ENCODE peak calls at places on chromosomes 4 and X, in five cellular contexts. Z is A549, R is HepG2, X is K562, A is GM12878. L is an unnamed sample.

GRCh38 chr4:27176400-27176799 is 315.8 kb downstream of the STIM2 start:
- DNase-seq in Z (peak; percentile 14), R (peak; percentile 14), X (no peak), A (no peak), L (no peak)

GRCh38 chr4:48467891-48468290 is 15.3 kb upstream of the SLC10A4 start:
- DNase-seq in A (no peak), X (no peak), Z (no peak), R (no peak), L (no peak)

GRCh38 chr4:67366341-67366861 is 178.9 kb downstream of the CENPC start:
- DNase-seq in R (no peak), X (no peak), Z (no peak), A (no peak), L (no peak)

GRCh38 chr4:141899541-141899940 is 263.2 kb downstream of the IL15 start:
- DNase-seq in X (no peak), Z (no peak), R (no peak), A (no peak), L (no peak)

GRCh38 chrX:50838820-50839600 is 25.0 kb upstream of the SHROOM4 start:
- DNase-seq in A (no peak), Z (no peak), R (no peak), X (no peak), L (peak; percentile 75)

GRCh38 chrX:120755066-120755846 is 120.4 kb downstream of the CT47B1 start:
- DNase-seq in A (no peak), Z (no peak), R (peak; percentile 82), X (no peak), L (no peak)

GRCh38 chr4:128286474-128287158 is 997 bp downstream of the PGRMC2 start:
- DNase-seq in A (no peak), R (peak; percentile 44), X (peak; percentile 33), Z (peak; percentile 53), L (peak; percentile 71)

GRCh38 chrX:137297167-137297566 is 263.4 kb upstream of the GPR101 start:
- DNase-seq in R (no peak), A (no peak), Z (no peak), X (no peak), L (no peak)

GRCh38 chrX:21972721-21973120 is 32.2 kb downstream of the SMS start:
- DNase-seq in X (no peak), R (no peak), A (no peak), Z (peak; percentile 35), L (peak; percentile 32)

GRCh38 chrX:21975827-21976226 is 35.3 kb downstream of the SMS start:
- DNase-seq in A (no peak), R (no peak), X (no peak), Z (peak; percentile 43), L (peak; percentile 61)

GRCh38 chrX:21973321-21974010 is 33.0 kb downstream of the SMS start:
- DNase-seq in R (no peak), A (no peak), X (no peak), Z (no peak), L (no peak)

GRCh38 chrX:21975242-21975641 is 34.7 kb downstream of the SMS start:
- DNase-seq in Z (no peak), X (no peak), R (no peak), A (no peak), L (no peak)

DNA sequence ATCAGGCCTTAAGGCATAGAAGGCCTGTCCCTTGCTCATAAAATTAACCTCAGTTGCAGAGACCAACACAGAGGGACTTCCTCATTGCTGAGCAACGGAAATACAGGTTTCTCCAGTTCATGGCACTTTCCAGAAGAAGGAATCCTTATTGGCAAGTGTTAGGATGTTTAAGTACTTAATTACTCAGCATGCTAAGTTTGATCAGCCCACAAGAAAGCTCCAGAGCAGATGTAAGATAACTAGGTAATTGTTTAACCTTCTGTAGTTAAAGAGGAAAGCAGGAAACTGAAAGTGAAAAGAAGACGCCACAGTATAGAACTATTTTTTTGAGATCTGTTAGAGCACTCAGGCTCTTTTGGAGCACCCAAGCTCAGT is 33.5 kb downstream of the SMS start:
- DNase-seq in Z (no peak), X (no peak), R (no peak), A (peak; percentile 17), L (no peak)
- TF ChIP-seq MYC in Z (no peak), X (no peak), R (no peak), A (no peak), L (no peak)

GRCh38 chrX:132676102-132676501 is 187.3 kb upstream of the MBNL3 start:
- DNase-seq in X (no peak), Z (no peak), A (no peak), R (no peak), L (no peak)

GRCh38 chrX:132677233-132677716 is 188.4 kb upstream of the MBNL3 start:
- DNase-seq in A (no peak), Z (no peak), X (no peak), R (no peak), L (no peak)

GRCh38 chrX:132671229-132671641 is 182.4 kb upstream of the MBNL3 start:
- DNase-seq in Z (no peak), X (no peak), A (no peak), R (no peak), L (no peak)

GRCh38 chrX:132676561-132677186 is 187.8 kb upstream of the MBNL3 start:
- DNase-seq in Z (no peak), X (no peak), A (no peak), R (no peak), L (no peak)
- H3K27ac ChIP-seq in Z (no peak overlapping the region), X (no peak overlapping the region), A (no peak overlapping the region), R (no peak overlapping the region), L (no peak overlapping the region)

DNA sequence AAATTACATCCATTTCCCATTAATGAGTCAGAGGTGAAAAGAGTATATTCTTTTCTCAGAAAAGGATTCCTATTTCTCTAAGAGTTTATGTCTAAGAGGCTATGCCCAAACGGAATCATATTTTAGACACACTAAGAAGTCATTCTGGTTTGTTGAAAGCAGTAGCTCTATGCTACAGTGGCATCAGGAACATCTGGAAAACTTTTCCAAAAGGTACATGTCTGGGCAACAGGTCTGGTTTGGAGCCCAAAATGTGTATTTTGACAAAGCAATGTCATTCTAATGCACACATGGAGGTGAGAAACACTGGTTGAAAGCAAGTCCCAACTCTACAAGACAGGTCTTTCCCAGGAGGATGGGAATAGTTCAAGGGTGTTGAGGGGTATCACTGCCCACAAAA is 56.1 kb downstream of the APBB2 start:
- DNase-seq in A (no peak), Z (no peak), R (no peak), X (no peak), L (peak; percentile 20)
- H3K4me1 ChIP-seq in A (no peaks in the 10 kb centered on the region), Z (peaks cover 42% of the 10 kb centered on the region), R (peaks cover 95% of the 10 kb centered on the region), X (no peaks in the 10 kb centered on the region), L (peaks cover 84% of the 10 kb centered on the region)

DNA sequence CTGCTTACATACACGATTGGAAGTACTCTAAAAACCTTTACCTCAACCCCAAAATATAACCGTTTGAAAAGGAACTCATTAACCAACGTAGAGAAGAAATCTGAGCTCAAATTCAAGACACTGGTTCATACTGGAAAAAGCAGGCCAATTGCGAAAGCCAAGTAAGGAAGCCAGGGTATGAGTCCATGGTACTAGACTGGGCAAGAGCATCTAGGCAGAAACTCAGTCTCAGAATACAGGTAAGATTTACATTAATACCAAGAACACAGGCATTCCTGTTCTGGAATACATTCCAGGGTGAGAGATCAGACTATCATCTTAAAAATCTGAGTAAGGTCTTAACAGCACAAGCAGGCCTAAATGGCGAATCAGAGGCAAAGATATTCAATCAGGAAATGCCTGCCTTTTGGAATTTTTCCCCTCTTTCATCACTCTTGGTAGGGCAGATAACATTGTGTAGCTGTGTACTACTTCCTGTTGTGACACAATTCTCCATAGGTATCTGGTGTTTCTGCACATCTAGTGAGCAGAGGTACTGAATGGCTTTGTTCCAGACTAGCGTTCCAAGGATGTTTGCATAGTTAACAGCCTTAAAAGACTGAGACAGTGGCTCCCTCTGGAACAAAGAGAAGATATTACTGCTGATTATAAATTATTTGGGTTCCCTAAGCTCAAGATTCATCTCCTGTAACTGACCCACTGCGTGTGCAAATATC is 311.3 kb downstream of the PCDH19 start:
- DNase-seq in R (no peak), A (no peak), X (no peak), Z (no peak), L (peak; percentile 31)
- TF ChIP-seq MYC in R (no peak), A (no peak), X (no peak), Z (no peak), L (no peak)

GRCh38 chr4:172726001-172726423 is 442.6 kb upstream of the GALNT7 start:
- DNase-seq in A (no peak), Z (peak; percentile 93), X (no peak), R (peak; percentile 72), L (no peak)

GRCh38 chr4:172725581-172725980 is 443.0 kb upstream of the GALNT7 start:
- DNase-seq in Z (peak; percentile 74), A (no peak), X (no peak), R (peak; percentile 1), L (no peak)

GRCh38 chr4:172727631-172728030 is 441.0 kb upstream of the GALNT7 start:
- DNase-seq in A (no peak), R (no peak), Z (no peak), X (no peak), L (no peak)
- H3K27ac ChIP-seq in A (no peak overlapping the region), R (no peak overlapping the region), Z (peak overlapping the region; percentile 87), X (no peak overlapping the region), L (no peak overlapping the region)

GRCh38 chr4:8271821-8272220 is 2.3 kb downstream of the HTRA3 start:
- DNase-seq in R (no peak), Z (no peak), A (no peak), X (no peak), L (no peak)

GRCh38 chr4:8274066-8274652 is 4.6 kb downstream of the HTRA3 start:
- DNase-seq in R (no peak), X (no peak), A (no peak), Z (no peak), L (no peak)

GRCh38 chr4:8273450-8273849 is 3.9 kb downstream of the HTRA3 start:
- DNase-seq in Z (no peak), X (no peak), A (no peak), R (no peak), L (no peak)

GRCh38 chr4:8270912-8271815 is 1.6 kb downstream of the HTRA3 start:
- DNase-seq in X (no peak), Z (no peak), A (no peak), R (no peak), L (no peak)

DNA sequence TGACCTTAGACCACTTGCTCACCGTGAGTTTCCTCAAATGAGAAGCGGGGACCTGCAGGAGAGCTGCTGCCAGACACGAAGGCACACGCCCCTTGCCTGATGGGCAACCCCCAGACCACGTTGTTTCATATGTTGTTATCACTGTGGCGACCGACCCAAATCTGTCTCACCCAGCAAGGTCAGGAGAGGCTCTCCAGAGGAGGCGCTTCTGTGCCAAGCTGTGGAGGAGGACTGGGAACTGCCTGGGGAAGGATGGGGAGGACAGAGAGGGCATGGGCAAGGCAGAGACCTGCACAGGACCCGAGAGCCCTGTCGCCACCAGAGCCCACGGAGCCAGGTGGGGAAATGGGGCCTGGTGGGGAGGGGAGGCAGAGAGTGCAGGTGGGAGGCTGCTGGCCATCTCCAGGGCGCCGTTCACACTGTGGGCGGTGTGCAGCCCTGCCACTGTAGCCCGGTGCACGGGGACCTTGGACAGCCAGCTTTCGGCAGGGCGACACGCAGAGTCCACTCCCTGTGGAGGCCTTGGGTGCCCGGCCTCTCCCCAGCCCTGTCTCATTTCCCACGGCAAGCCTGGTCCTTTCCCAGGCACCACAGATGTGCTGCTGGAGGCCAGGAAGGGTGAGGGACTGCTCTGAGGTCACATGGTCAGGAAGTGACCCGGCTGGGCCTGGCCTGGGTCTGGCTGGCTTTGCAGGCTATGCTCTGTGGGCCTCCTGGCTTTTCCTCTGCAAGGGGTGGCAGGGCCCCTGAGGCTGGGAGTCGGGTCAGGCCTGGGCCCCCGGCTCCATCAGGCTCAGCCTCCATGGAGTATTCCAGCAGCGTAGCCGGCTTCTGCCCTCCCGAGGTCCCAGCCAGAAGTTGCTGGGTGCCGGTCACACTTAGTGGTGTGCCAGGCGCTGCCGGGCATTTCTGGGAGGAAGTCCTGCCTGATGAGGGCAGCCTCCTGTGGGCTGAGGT is 3.2 kb downstream of the HTRA3 start:
- DNase-seq in X (no peak), R (no peak), Z (no peak), A (no peak), L (peak; percentile 49)
- H3K4me1 ChIP-seq in X (no peaks in the 10 kb centered on the region), R (peaks cover 14% of the 10 kb centered on the region), Z (peaks cover 19% of the 10 kb centered on the region), A (no peaks in the 10 kb centered on the region), L (peaks cover 12% of the 10 kb centered on the region)

L was measured in endothelial cell of umbilical vein.